ENCODE peak calls at places on chromosomes 1 and 21, in five cellular contexts. Q is hepatocyte, D is B cell, K is fibroblast of mammary gland, S is foreskin fibroblast. U is an unnamed sample.

GRCh38 chr1:19222573-19222972 is 12.5 kb upstream of the UBR4 start:
- DNase-seq in Q (no peak), D (no peak), K (no peak), S (no peak), U (no peak)

GRCh38 chr1:67708606-67709005 is 23.6 kb downstream of the GADD45A start:
- DNase-seq in Q (no peak), D (no peak), K (no peak), S (no peak), U (peak)

GRCh38 chr1:244968431-244968830 is 104.1 kb upstream of the HNRNPU start:
- DNase-seq in Q (no peak), D (no peak), K (peak), S (no peak), U (no peak)

GRCh38 chr1:248786106-248786665 is 30.6 kb upstream of the LYPD8 start:
- DNase-seq in Q (no peak), D (no peak), K (no peak), S (no peak), U (no peak)

GRCh38 chr1:228445524-228445866 is 28.8 kb upstream of the TRIM17 start:
- DNase-seq in Q (no peak), D (no peak), K (no peak), S (no peak), U (no peak)

GRCh38 chr1:247387500-247387899 is 28.5 kb upstream of the NLRP3 start:
- DNase-seq in Q (no peak), D (no peak), K (no peak), S (no peak), U (no peak)

GRCh38 chr1:8516278-8516777 is 198.4 kb downstream of the SLC45A1 start:
- DNase-seq in Q (no peak), D (no peak), K (no peak), S (no peak), U (no peak)

GRCh38 chr1:80448081-80448480 is 1352.7 kb upstream of the ADGRL2 start:
- DNase-seq in Q (no peak), D (no peak), K (no peak), S (peak), U (no peak)

GRCh38 chr1:216518844-216519627 is 95.8 kb upstream of the USH2A start:
- DNase-seq in Q (no peak), D (no peak), K (no peak), S (peak), U (no peak)

GRCh38 chr1:10283318-10283984 is 73.1 kb downstream of the KIF1B start:
- DNase-seq in Q (no peak), D (no peak), K (no peak), S (no peak), U (no peak)

GRCh38 chr1:87180682-87181081 is 148.0 kb upstream of the LMO4 start:
- DNase-seq in Q (no peak), D (no peak), K (no peak), S (peak), U (no peak)

GRCh38 chr1:72140222-72140621 is 142.1 kb downstream of the NEGR1 start:
- DNase-seq in Q (no peak), D (no peak), K (peak), S (peak), U (no peak)

GRCh38 chr1:52595061-52595460 is 7.1 kb upstream of the GPX7 start:
- DNase-seq in Q (no peak), D (no peak), K (no peak), S (no peak), U (no peak)

GRCh38 chr1:196651637-196652215 is at the start of gene CFH:
- DNase-seq in Q (peak), D (no peak), K (peak), S (peak), U (no peak)

GRCh38 chr1:2240251-2241156 is 12.4 kb downstream of the SKI start:
- DNase-seq in Q (peak), D (no peak), K (peak), S (peak), U (no peak)

GRCh38 chr1:20448626-20449215 is 37.3 kb downstream of the CAMK2N1 start:
- DNase-seq in Q (no peak), D (no peak), K (no peak), S (peak), U (no peak)

GRCh38 chr1:162587761-162588260 is 26.3 kb downstream of the UAP1 start:
- DNase-seq in Q (no peak), D (no peak), K (no peak), S (no peak), U (no peak)

GRCh38 chr21:10273196-10273595 is 248.2 kb upstream of the TPTE start:
- DNase-seq in Q (no peak), D (no peak), K (no peak), S (no peak), U (no peak)

GRCh38 chr1:215156232-215156631 is 73.7 kb downstream of the KCNK2 start:
- DNase-seq in Q (peak), D (no peak), K (peak), S (peak), U (no peak)

GRCh38 chr1:11521605-11522399 is 42.8 kb downstream of the DISP3 start:
- DNase-seq in Q (no peak), D (no peak), K (no peak), S (no peak), U (no peak)

GRCh38 chr1:51600529-51600928 is 16.4 kb upstream of the OSBPL9 start:
- DNase-seq in Q (no peak), D (no peak), K (no peak), S (peak), U (no peak)

GRCh38 chr1:64969305-64970066 is 3.1 kb upstream of the JAK1 start:
- DNase-seq in Q (no peak), D (no peak), K (peak), S (peak), U (no peak)
- TF ChIP-seq CTCF in Q (no peak), D (no peak), K (peak), S (no peak), U (no peak)

GRCh38 chr1:92840600-92840999 is 8.8 kb downstream of the RPL5 start:
- DNase-seq in Q (no peak), D (no peak), K (no peak), S (no peak), U (no peak)

GRCh38 chr1:92842082-92843045 is 10.5 kb downstream of the RPL5 start:
- DNase-seq in Q (no peak), D (no peak), K (no peak), S (no peak), U (no peak)

GRCh38 chr1:92839442-92839841 is 7.6 kb downstream of the RPL5 start:
- DNase-seq in Q (no peak), D (no peak), K (no peak), S (no peak), U (no peak)

GRCh38 chr1:92837062-92837461 is 5.2 kb downstream of the RPL5 start:
- DNase-seq in Q (no peak), D (no peak), K (peak), S (peak), U (no peak)

GRCh38 chr1:92838519-92838918 is 6.7 kb downstream of the RPL5 start:
- DNase-seq in Q (no peak), D (no peak), K (peak), S (no peak), U (no peak)
- TF ChIP-seq CTCF in Q (no peak), D (no peak), K (no peak), S (no peak), U (no peak)

GRCh38 chr1:235130766-235131270 is 2.2 kb upstream of the TOMM20 start:
- DNase-seq in Q (no peak), D (no peak), K (no peak), S (no peak), U (no peak)

GRCh38 chr1:235127774-235128452 is 724 bp downstream of the TOMM20 start:
- DNase-seq in Q (peak), D (no peak), K (no peak), S (no peak), U (no peak)

GRCh38 chr1:235129774-235130570 is 1.3 kb upstream of the TOMM20 start:
- DNase-seq in Q (no peak), D (no peak), K (no peak), S (no peak), U (no peak)

GRCh38 chr1:235127203-235127602 is 1.4 kb downstream of the TOMM20 start:
- DNase-seq in Q (no peak), D (no peak), K (no peak), S (no peak), U (no peak)

DNA sequence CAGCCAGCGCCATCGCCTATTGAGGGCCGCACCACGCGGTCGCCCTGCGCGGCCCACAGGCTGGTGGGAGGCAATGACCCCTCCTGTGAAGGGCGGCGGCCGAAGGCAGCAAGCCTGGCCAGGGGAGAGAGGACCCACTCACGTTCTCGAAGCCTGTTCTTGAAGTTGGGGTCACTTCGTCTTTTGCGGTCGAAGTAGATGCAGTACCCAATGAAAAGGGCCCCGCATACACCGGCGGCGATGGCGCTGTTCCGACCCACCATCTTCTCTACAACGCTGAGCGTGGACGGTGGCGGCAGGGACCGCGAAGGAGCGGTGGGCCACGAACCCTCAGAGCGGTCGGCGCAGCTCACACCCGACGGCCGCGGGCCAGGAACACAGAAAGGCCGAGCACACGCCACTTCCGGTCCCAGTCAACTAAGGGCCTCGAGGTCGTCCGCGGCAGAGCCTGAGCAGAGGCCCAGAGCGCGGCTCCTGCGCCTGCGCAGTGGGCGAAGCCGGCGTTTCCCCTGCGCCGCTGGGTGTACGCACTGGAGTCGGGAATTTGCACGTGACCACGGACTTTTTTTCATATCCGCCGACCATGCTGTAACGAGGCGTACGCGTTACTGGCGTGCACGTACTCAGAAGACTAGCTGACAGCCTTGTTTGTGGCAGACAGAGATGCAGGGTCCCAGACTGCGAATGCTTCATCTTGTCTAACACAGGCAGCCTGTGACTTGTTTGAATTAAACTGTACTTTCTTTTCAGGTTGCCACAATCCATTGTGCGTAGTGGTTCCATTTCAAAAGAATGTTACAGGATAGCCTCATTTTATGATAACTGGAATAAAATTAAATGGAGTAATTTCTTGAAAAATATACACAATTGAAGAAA is at the start of gene TOMM20:
- DNase-seq in Q (peak), D (peak), K (peak), S (peak), U (peak)
- TF ChIP-seq CTCF in Q (no peak), D (no peak), K (no peak), S (no peak), U (no peak)

DNA sequence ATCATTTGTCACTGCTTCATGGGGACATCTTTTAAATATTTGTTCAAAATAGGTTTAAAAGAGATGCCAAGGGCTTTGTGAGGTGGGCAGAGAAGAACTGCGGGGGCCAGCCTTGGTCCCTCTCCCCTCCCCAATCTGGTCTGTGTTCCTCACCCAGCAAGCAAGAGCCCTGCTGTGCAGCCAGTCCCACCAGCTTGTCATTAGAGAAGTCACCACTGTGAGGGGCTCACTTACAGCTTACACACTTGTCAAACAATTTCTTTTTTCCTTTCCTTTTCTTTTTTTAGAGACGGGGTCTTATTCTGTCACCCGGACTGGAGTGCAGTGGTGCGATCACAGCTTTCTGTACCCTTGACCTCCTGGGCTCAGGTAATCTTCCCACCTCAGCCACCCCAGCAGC is 10.3 kb upstream of the CDK18 start:
- DNase-seq in Q (no peak), D (no peak), K (no peak), S (no peak), U (no peak)
- TF ChIP-seq CTCF in Q (no peak), D (no peak), K (no peak), S (no peak), U (no peak)

GRCh38 chr1:22828151-22828817 is 117.6 kb downstream of the EPHB2 start:
- DNase-seq in Q (no peak), D (no peak), K (no peak), S (no peak), U (no peak)

GRCh38 chr1:22830747-22831340 is 120.2 kb downstream of the EPHB2 start:
- DNase-seq in Q (no peak), D (no peak), K (no peak), S (no peak), U (no peak)

GRCh38 chr1:22829001-22829989 is 118.7 kb downstream of the EPHB2 start:
- DNase-seq in Q (peak), D (no peak), K (peak), S (no peak), U (no peak)

GRCh38 chr1:22831729-22832413 is 121.2 kb downstream of the EPHB2 start:
- DNase-seq in Q (peak), D (no peak), K (peak), S (peak), U (peak)

DNA sequence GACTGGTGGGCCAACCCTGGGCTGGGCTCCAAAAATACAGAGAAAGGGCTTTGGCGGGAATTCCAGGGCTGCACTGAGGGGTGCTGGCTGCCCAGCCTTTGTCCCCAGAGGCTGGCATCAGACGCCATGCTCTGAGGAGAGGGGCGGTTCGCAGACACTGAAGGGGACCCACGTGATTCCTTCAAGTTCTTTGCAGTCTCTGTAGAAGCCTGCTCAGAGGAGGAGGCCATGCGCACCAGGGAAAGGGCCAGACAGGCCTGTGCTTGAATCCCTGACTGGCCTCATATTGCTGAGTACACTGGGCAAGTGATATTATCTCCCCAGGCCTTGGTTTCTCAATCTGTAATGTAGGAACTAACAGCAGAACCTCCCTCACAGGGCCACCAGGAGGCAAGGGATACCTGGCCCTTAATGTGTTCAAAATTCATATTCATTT is 119.5 kb downstream of the EPHB2 start:
- DNase-seq in Q (no peak), D (no peak), K (no peak), S (no peak), U (no peak)
- TF ChIP-seq CTCF in Q (no peak), D (no peak), K (no peak), S (no peak), U (no peak)

DNA sequence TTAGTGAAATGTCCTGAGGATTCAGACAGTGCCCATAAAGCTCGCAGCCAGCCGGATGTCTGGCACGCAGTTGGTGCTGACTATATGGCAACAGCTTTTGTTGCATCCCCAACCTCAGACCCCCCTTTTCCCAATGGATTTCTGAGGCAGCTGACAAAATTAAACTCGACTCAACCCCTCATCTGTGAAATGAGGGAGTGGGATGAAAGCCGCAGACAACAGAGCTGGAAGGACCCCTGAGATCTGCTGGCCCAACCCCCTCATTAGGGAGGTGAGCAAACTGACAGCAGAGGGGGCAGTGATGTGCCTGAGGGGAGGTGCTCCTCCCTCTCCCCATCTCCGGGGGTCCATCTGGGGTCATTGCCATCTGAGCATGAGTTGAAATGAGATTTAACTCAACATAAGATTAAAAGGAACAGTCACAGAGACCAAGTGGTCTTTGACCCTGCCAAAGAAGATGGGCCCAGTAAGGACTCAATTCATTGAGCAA is 40.3 kb downstream of the NKAIN1 start:
- DNase-seq in Q (no peak), D (no peak), K (no peak), S (no peak), U (no peak)
- TF ChIP-seq CTCF in Q (no peak), D (no peak), K (no peak), S (no peak), U (no peak)

GRCh38 chr1:28813931-28814465 is 2.0 kb downstream of the OPRD1 start:
- DNase-seq in Q (no peak), D (no peak), K (no peak), S (no peak), U (no peak)
- TF ChIP-seq CTCF in Q (no peak), D (no peak), K (no peak), S (no peak), U (no peak)

DNA sequence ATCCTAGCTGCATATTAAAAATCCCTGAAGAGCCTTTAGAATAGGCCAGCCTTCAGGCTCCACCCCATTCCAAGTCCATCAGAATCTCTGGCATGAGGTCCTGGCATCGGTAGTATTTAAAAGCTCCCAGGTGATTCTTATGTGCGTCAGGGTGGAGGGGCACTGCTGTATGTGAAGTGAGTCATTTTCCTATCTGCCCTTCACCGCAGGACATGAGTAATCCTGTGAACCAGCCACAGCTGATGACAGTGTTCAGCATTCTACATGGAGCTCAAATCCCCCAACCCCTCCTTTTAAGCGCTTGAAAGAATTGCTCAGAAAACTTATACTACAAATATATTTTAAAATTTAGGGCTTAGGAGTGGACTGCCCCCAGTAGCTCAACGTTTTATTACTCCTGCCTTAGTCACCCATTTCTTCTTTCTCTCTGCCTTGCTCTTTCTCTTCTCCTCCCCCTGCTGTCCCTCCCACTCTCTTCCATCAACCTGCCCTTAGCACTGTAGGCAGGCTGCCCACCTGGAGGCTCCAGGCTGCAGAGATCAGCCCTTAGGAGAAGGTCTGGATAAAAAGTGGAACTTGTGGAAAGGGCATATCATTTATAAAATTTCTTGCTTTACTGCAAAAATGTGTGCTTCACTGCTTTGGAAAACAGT is 73.8 kb upstream of the ZNF281 start:
- DNase-seq in Q (peak), D (no peak), K (peak), S (peak), U (no peak)
- TF ChIP-seq CTCF in Q (no peak), D (no peak), K (no peak), S (no peak), U (no peak)